ENCODE peak calls at places on chromosomes 6 and 20, in four cellular contexts. F, X, Z and K are unnamed samples.

GRCh38 chr20:9068896-9069663 is at the start of gene PLCB4:
- DNase-seq in F (peak), X (no peak), Z (no peak), K (peak)

GRCh38 chr6:165889636-165890403 is 226.8 kb upstream of the PDE10A start:
- DNase-seq in X (peak), F (peak), Z (no peak), K (peak)

GRCh38 chr20:3080939-3081388 is 3.6 kb downstream of the AVP start:
- DNase-seq in Z (no peak), F (peak), X (no peak), K (no peak)

GRCh38 chr6:13673825-13674444 is 37.7 kb downstream of the RANBP9 start:
- DNase-seq in Z (no peak), X (no peak), F (no peak), K (no peak)

GRCh38 chr6:15879372-15880261 is 216.8 kb upstream of the DTNBP1 start:
- DNase-seq in Z (no peak), F (no peak), X (no peak), K (peak)

GRCh38 chr6:159109391-159109790 is 59.8 kb upstream of the FNDC1 start:
- DNase-seq in X (no peak), F (no peak), Z (no peak), K (no peak)

GRCh38 chr6:63307581-63308246 is 12.1 kb downstream of the LGSN start:
- DNase-seq in Z (peak), X (peak), F (peak), K (peak)

GRCh38 chr6:25054469-25054868 is 118.7 kb upstream of the RIPOR2 start:
- DNase-seq in Z (no peak), F (no peak), X (no peak), K (no peak)

GRCh38 chr20:10863337-10864060 is 189.7 kb upstream of the JAG1 start:
- DNase-seq in F (peak), Z (no peak), X (no peak), K (no peak)

GRCh38 chr6:137136065-137136464 is 37.4 kb downstream of the IL22RA2 start:
- DNase-seq in X (no peak), F (no peak), Z (no peak), K (no peak)

GRCh38 chr6:138986578-138986977 is 1.5 kb downstream of the REPS1 start:
- DNase-seq in X (peak), Z (no peak), F (no peak), K (no peak)

GRCh38 chr6:153129873-153130514 is 1.1 kb downstream of the RGS17 start:
- DNase-seq in F (no peak), X (no peak), Z (no peak), K (peak)

GRCh38 chr6:155248021-155249001 is 15.5 kb upstream of the CLDN20 start:
- DNase-seq in X (peak), Z (peak), F (peak), K (peak)

GRCh38 chr6:79421001-79421411 is 116.2 kb downstream of the LCA5 start:
- DNase-seq in F (no peak), Z (no peak), X (no peak), K (no peak)

GRCh38 chr6:3282461-3283236 is 23.9 kb downstream of the PSMG4 start:
- DNase-seq in F (no peak), Z (no peak), X (no peak), K (no peak)

GRCh38 chr6:112214749-112215269 is 39.6 kb downstream of the LAMA4 start:
- DNase-seq in Z (no peak), F (peak), X (peak), K (no peak)

GRCh38 chr6:125215252-125215819 is 61.8 kb downstream of the TPD52L1 start:
- DNase-seq in X (no peak), Z (no peak), F (no peak), K (no peak)

GRCh38 chr20:25300496-25301170 is 52.7 kb downstream of the PYGB start:
- DNase-seq in F (no peak), Z (no peak), X (no peak), K (no peak)

GRCh38 chr20:63697868-63698545 is 1.6 kb downstream of the TNFRSF6B start:
- DNase-seq in Z (no peak), F (no peak), X (no peak), K (peak)

GRCh38 chr20:63695419-63696310 is 787 bp upstream of the TNFRSF6B start:
- DNase-seq in X (no peak), Z (no peak), F (no peak), K (peak)

GRCh38 chr20:63696311-63696627 is 183 bp upstream of the TNFRSF6B start:
- DNase-seq in F (no peak), Z (no peak), X (no peak), K (no peak)

GRCh38 chr20:63697357-63697867 is 960 bp downstream of the TNFRSF6B start:
- DNase-seq in X (no peak), F (no peak), Z (no peak), K (peak)

DNA sequence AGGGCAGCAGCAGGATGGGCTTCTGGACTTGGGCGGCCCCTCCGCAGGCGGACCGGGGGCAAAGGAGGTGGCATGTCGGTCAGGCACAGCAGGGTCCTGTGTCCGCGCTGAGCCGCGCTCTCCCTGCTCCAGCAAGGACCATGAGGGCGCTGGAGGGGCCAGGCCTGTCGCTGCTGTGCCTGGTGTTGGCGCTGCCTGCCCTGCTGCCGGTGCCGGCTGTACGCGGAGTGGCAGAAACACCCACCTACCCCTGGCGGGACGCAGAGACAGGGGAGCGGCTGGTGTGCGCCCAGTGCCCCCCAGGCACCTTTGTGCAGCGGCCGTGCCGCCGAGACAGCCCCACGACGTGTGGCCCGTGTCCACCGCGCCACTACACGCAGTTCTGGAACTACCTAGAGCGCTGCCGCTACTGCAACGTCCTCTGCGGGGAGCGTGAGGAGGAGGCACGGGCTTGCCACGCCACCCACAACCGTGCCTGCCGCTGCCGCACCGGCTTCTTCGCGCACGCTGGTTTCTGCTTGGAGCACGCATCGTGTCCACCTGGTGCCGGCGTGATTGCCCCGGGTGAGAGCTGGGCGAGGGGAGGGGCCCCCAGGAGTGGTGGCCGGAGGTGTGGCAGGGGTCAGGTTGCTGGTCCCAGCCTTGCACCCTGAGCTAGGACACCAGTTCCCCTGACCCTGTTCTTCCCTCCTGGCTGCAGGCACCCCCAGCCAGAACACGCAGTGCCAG is at the start of gene TNFRSF6B:
- DNase-seq in Z (no peak), X (no peak), F (no peak), K (peak)
- H3K27ac ChIP-seq in Z (no peak), X (no peak), F (peak), K (peak)

GRCh38 chr20:62761759-62762131 is 34.5 kb upstream of the MRGBP start:
- DNase-seq in Z (no peak), F (no peak), X (no peak), K (no peak)

GRCh38 chr20:62762376-62762775 is 33.9 kb upstream of the MRGBP start:
- DNase-seq in F (no peak), Z (no peak), X (no peak), K (no peak)

GRCh38 chr20:62761058-62761758 is 35.1 kb upstream of the MRGBP start:
- DNase-seq in Z (no peak), X (no peak), F (no peak), K (no peak)

GRCh38 chr20:62759981-62760431 is 36.3 kb upstream of the MRGBP start:
- DNase-seq in Z (no peak), X (no peak), F (no peak), K (no peak)

GRCh38 chr20:62760536-62761057 is 35.7 kb upstream of the MRGBP start:
- DNase-seq in X (no peak), Z (no peak), F (no peak), K (no peak)
- TF ChIP-seq MAX in X (no peak), Z (no peak), F (no peak), K (no peak)

GRCh38 chr6:18021166-18021850 is 33.9 kb upstream of the KIF13A start:
- DNase-seq in F (no peak), Z (no peak), X (no peak), K (no peak)
- TF ChIP-seq PBX3 in F (no peak), Z (no peak), X (no peak), K (no peak)

GRCh38 chr6:30711758-30712380 is 5.2 kb downstream of the MDC1 start:
- DNase-seq in F (no peak), Z (no peak), X (no peak), K (no peak)
- H3K27ac ChIP-seq in F (no peak), Z (peak), X (no peak), K (no peak)

DNA sequence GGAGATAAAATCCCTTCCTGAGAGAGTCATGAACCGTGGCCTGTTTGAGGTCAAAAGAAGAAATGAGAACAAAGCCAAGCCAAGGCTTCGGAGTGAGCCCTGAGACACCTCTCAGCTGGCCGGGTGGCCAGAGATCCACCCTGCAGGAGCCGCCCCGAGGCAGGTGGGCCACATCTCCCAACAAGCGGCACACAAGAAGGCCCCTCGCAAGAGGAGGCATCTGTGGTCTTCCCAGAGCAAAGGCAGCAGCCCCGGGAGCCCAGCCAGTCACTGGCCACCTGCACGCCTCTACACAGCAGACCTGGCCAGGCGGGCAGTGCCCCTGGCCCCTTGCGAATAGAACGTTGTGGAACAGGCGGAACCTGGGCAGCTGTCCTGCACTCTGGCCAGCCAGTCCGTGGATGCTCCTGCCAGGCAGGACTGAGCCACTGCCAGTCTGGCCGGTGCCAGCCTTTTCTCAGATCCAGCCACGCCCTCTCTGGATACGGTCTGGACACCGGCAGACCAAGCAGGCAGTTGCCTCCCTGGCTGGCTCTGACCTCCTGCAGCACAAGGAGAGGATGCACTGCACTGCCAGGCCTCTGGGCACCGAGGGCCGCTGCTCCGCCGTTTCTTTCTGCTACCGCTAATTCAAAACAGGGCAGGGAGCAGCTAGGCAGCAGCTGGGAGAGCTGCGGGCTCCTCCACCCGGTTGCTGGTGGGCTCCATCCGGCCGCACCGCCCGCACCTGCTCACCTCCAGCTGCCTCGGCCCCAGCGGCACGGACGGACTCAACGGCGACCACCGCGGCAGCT is 30.6 kb upstream of the AFDN start:
- DNase-seq in F (no peak), Z (no peak), X (no peak), K (peak)
- TF ChIP-seq MAX in F (no peak), Z (no peak), X (no peak), K (no peak)